ENCODE peak calls at places on chromosomes 7 and 10, in four cellular contexts. One of them, this sample, is unnamed.

GRCh38 chr7:130371059-130371458 is 9.2 kb upstream of the CPA1 start:
- DNase-seq in K562: no peak
- DNase-seq in GM12878: no peak
- DNase-seq in H1: no peak
- DNase-seq in this sample: no peak

GRCh38 chr7:34837826-34838225 is 179.8 kb downstream of the NPSR1 start:
- DNase-seq in H1: no peak
- DNase-seq in K562: no peak
- DNase-seq in GM12878: no peak
- DNase-seq in this sample: no peak

GRCh38 chr7:38316733-38317360 is 43.4 kb upstream of the TARP start:
- DNase-seq in H1: no peak
- DNase-seq in GM12878: no peak
- DNase-seq in K562: no peak
- DNase-seq in this sample: no peak

GRCh38 chr10:125038637-125039036 is 96.7 kb downstream of the ZRANB1 start:
- DNase-seq in H1: no peak
- DNase-seq in K562: no peak
- DNase-seq in GM12878: no peak
- DNase-seq in this sample: peak

GRCh38 chr7:140656548-140657515 is 15.9 kb upstream of the ADCK2 start:
- DNase-seq in GM12878: no peak
- DNase-seq in H1: no peak
- DNase-seq in K562: no peak
- DNase-seq in this sample: no peak

GRCh38 chr7:51034531-51035264 is 252.0 kb upstream of the GRB10 start:
- DNase-seq in H1: no peak
- DNase-seq in GM12878: no peak
- DNase-seq in K562: no peak
- DNase-seq in this sample: no peak

GRCh38 chr7:83808982-83809381 is 160.0 kb upstream of the SEMA3E start:
- DNase-seq in H1: no peak
- DNase-seq in K562: no peak
- DNase-seq in GM12878: no peak
- DNase-seq in this sample: no peak

GRCh38 chr10:131546086-131546810 is 234.7 kb upstream of the TCERG1L start:
- DNase-seq in GM12878: no peak
- DNase-seq in K562: no peak
- DNase-seq in H1: peak
- DNase-seq in this sample: peak

GRCh38 chr10:89904755-89905154 is 203.4 kb downstream of the KIF20B start:
- DNase-seq in H1: no peak
- DNase-seq in K562: no peak
- DNase-seq in GM12878: no peak
- DNase-seq in this sample: no peak

GRCh38 chr7:37921340-37921805 is 933 bp downstream of the EPDR1 start:
- DNase-seq in GM12878: no peak
- DNase-seq in H1: no peak
- DNase-seq in K562: peak
- DNase-seq in this sample: no peak

GRCh38 chr7:128938524-128939074 is 872 bp downstream of the IRF5 start:
- DNase-seq in H1: no peak
- DNase-seq in GM12878: no peak
- DNase-seq in K562: no peak
- DNase-seq in this sample: no peak
- TF ChIP-seq EZH2 in H1: peak
- TF ChIP-seq EZH2 in GM12878: no peak
- TF ChIP-seq EZH2 in K562: no peak
- TF ChIP-seq EZH2 in this sample: no peak

DNA sequence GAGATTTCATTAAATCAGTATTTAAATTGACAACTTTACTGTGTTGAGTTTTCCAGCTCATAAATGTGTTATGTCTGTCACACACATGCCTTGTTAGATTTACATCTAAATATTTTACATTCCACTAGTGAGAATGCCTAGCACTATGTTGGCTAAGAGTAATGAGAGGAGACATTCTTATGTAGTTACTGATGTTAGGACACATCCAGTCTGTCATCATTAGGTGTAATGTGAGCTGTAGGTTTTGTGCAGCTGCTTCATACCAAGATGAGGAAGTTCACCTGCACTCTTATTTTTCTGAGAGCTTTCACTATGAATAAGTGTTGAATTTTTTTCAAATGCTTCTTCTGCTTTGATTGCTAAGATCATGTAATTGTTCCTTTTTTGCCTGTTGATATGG is 218.0 kb upstream of the IGFBP3 start:
- DNase-seq in GM12878: peak
- DNase-seq in H1: no peak
- DNase-seq in K562: no peak
- DNase-seq in this sample: no peak
- TF ChIP-seq EGR1 in GM12878: no peak
- TF ChIP-seq EGR1 in H1: no peak
- TF ChIP-seq EGR1 in K562: no peak
- TF ChIP-seq EGR1 in this sample: no peak

GRCh38 chr10:97096327-97097153 is 89.2 kb downstream of the SLIT1 start:
- DNase-seq in H1: no peak
- DNase-seq in GM12878: no peak
- DNase-seq in K562: no peak
- DNase-seq in this sample: no peak
- TF ChIP-seq EZH2 in H1: no peak
- TF ChIP-seq EZH2 in GM12878: no peak
- TF ChIP-seq EZH2 in K562: no peak
- TF ChIP-seq EZH2 in this sample: no peak

GRCh38 chr10:83994351-83994750 is 145.0 kb upstream of the GHITM start:
- DNase-seq in K562: no peak
- DNase-seq in GM12878: no peak
- DNase-seq in H1: no peak
- DNase-seq in this sample: no peak
- TF ChIP-seq EGR1 in K562: no peak
- TF ChIP-seq EGR1 in GM12878: no peak
- TF ChIP-seq EGR1 in H1: no peak
- TF ChIP-seq EGR1 in this sample: no peak

GRCh38 chr10:22345301-22346086 is at the start of gene SPAG6:
- DNase-seq in H1: no peak
- DNase-seq in K562: no peak
- DNase-seq in GM12878: no peak
- DNase-seq in this sample: no peak
- TF ChIP-seq EZH2 in H1: peak
- TF ChIP-seq EZH2 in K562: no peak
- TF ChIP-seq EZH2 in GM12878: no peak
- TF ChIP-seq EZH2 in this sample: no peak

GRCh38 chr7:142796501-142797341 is 26.0 kb downstream of the PRSS2 start:
- DNase-seq in K562: no peak
- DNase-seq in H1: no peak
- DNase-seq in GM12878: no peak
- DNase-seq in this sample: no peak
- TF ChIP-seq EGR1 in K562: no peak
- TF ChIP-seq EGR1 in H1: no peak
- TF ChIP-seq EGR1 in GM12878: no peak
- TF ChIP-seq EGR1 in this sample: no peak

GRCh38 chr7:45229130-45229920 is 71.7 kb downstream of the RAMP3 start:
- DNase-seq in GM12878: no peak
- DNase-seq in K562: peak
- DNase-seq in H1: no peak
- DNase-seq in this sample: no peak
- TF ChIP-seq EZH2 in GM12878: no peak
- TF ChIP-seq EZH2 in K562: no peak
- TF ChIP-seq EZH2 in H1: no peak
- TF ChIP-seq EZH2 in this sample: no peak

GRCh38 chr7:134768243-134768642 is 11.2 kb upstream of the CALD1 start:
- DNase-seq in GM12878: no peak
- DNase-seq in K562: no peak
- DNase-seq in H1: no peak
- DNase-seq in this sample: no peak

GRCh38 chr7:134764365-134764764 is 15.1 kb upstream of the CALD1 start:
- DNase-seq in H1: no peak
- DNase-seq in K562: no peak
- DNase-seq in GM12878: no peak
- DNase-seq in this sample: no peak

GRCh38 chr7:134766779-134767566 is 12.5 kb upstream of the CALD1 start:
- DNase-seq in GM12878: peak
- DNase-seq in H1: no peak
- DNase-seq in K562: no peak
- DNase-seq in this sample: no peak

GRCh38 chr7:134770676-134771075 is 8.8 kb upstream of the CALD1 start:
- DNase-seq in GM12878: no peak
- DNase-seq in K562: no peak
- DNase-seq in H1: no peak
- DNase-seq in this sample: no peak

DNA sequence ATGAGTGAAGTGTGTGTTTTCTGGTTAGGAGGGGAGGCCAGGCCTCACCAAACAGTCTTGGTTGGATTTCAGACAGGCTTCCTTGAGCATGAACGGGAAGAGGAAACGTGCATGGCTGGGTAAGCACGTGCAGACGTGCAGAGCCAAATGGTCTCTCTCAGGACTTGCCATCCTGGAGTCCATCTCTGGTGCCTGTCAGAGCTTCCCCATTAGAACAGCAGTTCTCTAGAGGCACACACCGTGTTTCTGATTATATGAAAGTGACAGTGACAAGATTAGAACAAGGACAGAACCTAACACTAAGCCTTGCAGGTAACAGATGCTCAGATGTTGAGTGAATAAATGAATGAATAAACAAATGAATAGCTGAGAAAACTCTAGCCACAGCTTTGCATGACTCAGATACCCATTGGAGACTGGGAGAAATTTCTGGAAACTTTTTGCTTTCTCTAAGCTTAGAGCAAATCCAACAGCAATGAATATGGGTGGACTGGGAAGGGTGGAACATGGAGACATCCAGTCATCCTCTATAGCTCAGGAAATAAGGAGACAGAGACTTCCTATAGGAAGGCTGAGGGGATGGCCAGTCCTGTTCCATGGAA is 11.8 kb upstream of the CALD1 start:
- DNase-seq in K562: no peak
- DNase-seq in GM12878: peak
- DNase-seq in H1: no peak
- DNase-seq in this sample: no peak
- TF ChIP-seq EGR1 in K562: no peak
- TF ChIP-seq EGR1 in GM12878: no peak
- TF ChIP-seq EGR1 in H1: no peak
- TF ChIP-seq EGR1 in this sample: no peak

This sample was measured in HCT116.